ENCODE peak calls at places on chromosomes 12 and 14, in six cellular contexts. Y is germinal center; O is gastrocnemius medialis; P is upper lobe of right lung; L is stimulated activated CD4-positive, alpha-beta T cell treated with anti-CD3 and anti-CD28 coated beads, Interleukin-15, amount 100 ng/mL, for 24 hours; F is GM20000. H is an unnamed sample.

GRCh38 chr14:78697341-78697740 is 527.2 kb downstream of the NRXN3 start:
- DNase-seq in Y (no peak), O (no peak), P (no peak), L (no peak), F (peak), H (peak)

GRCh38 chr12:121858662-121859572 is at the start of gene HPD:
- DNase-seq in Y (no peak), O (peak), P (no peak), L (no peak), F (no peak), H (peak)

GRCh38 chr14:75391953-75392352 is 35.9 kb upstream of the JDP2 start:
- DNase-seq in Y (no peak), O (no peak), P (no peak), L (no peak), F (no peak), H (no peak)

GRCh38 chr12:31959701-31960391 is 631 bp downstream of the RESF1 start:
- DNase-seq in Y (peak), O (peak), P (no peak), L (peak), F (peak), H (peak)

GRCh38 chr12:124713436-124714082 is 146.1 kb upstream of the NCOR2 start:
- DNase-seq in Y (peak), O (no peak), P (no peak), L (peak), F (peak), H (no peak)

GRCh38 chr14:65231286-65231980 is 129.1 kb upstream of the MAX start:
- DNase-seq in Y (no peak), O (no peak), P (no peak), L (no peak), F (no peak), H (no peak)

GRCh38 chr12:442235-442884 is 17.4 kb upstream of the B4GALNT3 start:
- DNase-seq in Y (peak), O (no peak), P (no peak), L (peak), F (peak), H (peak)

GRCh38 chr12:17358850-17359249 is 731.1 kb downstream of the RERGL start:
- DNase-seq in Y (no peak), O (no peak), P (no peak), L (no peak), F (no peak), H (no peak)

GRCh38 chr12:18502422-18502821 is 235.4 kb downstream of the PLCZ1 start:
- DNase-seq in Y (no peak), O (no peak), P (no peak), L (no peak), F (no peak), H (no peak)

GRCh38 chr14:91358654-91359210 is 58.9 kb downstream of the CCDC88C start:
- DNase-seq in Y (no peak), O (no peak), P (no peak), L (no peak), F (no peak), H (no peak)